ENCODE peak calls at places on chromosomes 11 and 22, in five cellular contexts. R is cardiac fibroblast, I is RWPE1, N is pancreas, J is IMR-90. A is an unnamed sample.

GRCh38 chr11:69352715-69353325 is 58.9 kb downstream of the MYEOV start:
- DNase-seq in J (peak), R (peak), I (peak), N (no peak), A (no peak)

GRCh38 chr11:71548716-71549151 is 514 bp downstream of the KRTAP5-9 start:
- DNase-seq in N (no peak), I (no peak), R (no peak), J (no peak), A (no peak)

GRCh38 chr11:66739983-66740382 is 11.0 kb upstream of the SPTBN2 start:
- DNase-seq in N (no peak), I (no peak), J (peak), R (no peak), A (no peak)

GRCh38 chr22:46774456-46775363 is 12.3 kb downstream of the TBC1D22A start:
- DNase-seq in R (no peak), J (no peak), N (no peak), I (no peak), A (no peak)

GRCh38 chr22:26894766-26895485 is 237.5 kb downstream of the MIAT start:
- DNase-seq in I (peak), N (no peak), R (peak), J (peak), A (no peak)

GRCh38 chr22:45248832-45249561 is 8.3 kb upstream of the KIAA0930 start:
- DNase-seq in J (no peak), R (no peak), I (no peak), N (no peak), A (no peak)

GRCh38 chr22:31106001-31106571 is 1.3 kb downstream of the SELENOM start:
- DNase-seq in N (peak), I (no peak), R (no peak), J (no peak), A (no peak)

GRCh38 chr11:121391914-121392313 is 60.2 kb upstream of the SORL1 start:
- DNase-seq in N (no peak), J (no peak), R (no peak), I (peak), A (no peak)

GRCh38 chr11:116731097-116731761 is 41.6 kb downstream of the BUD13 start:
- DNase-seq in I (no peak), J (peak), N (peak), R (peak), A (peak)

GRCh38 chr11:46369458-46370152 is 11.9 kb upstream of the MDK start:
- DNase-seq in R (peak), J (peak), N (peak), I (peak), A (peak)

GRCh38 chr11:131969261-131969660 is 598.8 kb downstream of the NTM start:
- DNase-seq in I (no peak), J (no peak), N (no peak), R (no peak), A (no peak)

GRCh38 chr11:96259053-96259837 is 83.8 kb downstream of the MAML2 start:
- DNase-seq in R (peak), N (no peak), J (peak), I (peak), A (no peak)

GRCh38 chr22:32926600-32926999 is 125.1 kb downstream of the TIMP3 start:
- DNase-seq in J (peak), N (no peak), I (peak), R (peak), A (no peak)

GRCh38 chr22:40648386-40648785 is 11.9 kb upstream of the MRTFA start:
- DNase-seq in R (no peak), J (no peak), N (no peak), I (no peak), A (no peak)

GRCh38 chr11:111777094-111778046 is 11.2 kb upstream of the PPP2R1B start:
- DNase-seq in N (no peak), R (peak), I (peak), J (peak), A (no peak)

GRCh38 chr22:27846248-27846760 is 44.7 kb upstream of the MN1 start:
- DNase-seq in J (no peak), R (no peak), I (no peak), N (no peak), A (no peak)

GRCh38 chr22:29012923-29013322 is 48.7 kb downstream of the C22orf31 start:
- DNase-seq in I (no peak), R (no peak), J (no peak), N (no peak), A (no peak)

GRCh38 chr11:1854949-1855885 is 2.3 kb downstream of the LSP1 start:
- DNase-seq in R (no peak), N (peak), J (no peak), I (no peak), A (no peak)

GRCh38 chr11:11842426-11843008 is 745 bp downstream of the USP47 start:
- DNase-seq in J (peak), R (peak), N (no peak), I (peak), A (no peak)

GRCh38 chr22:46057206-46057605 is 80.2 kb upstream of the WNT7B start:
- DNase-seq in J (no peak), N (peak), I (no peak), R (no peak), A (peak)

GRCh38 chr22:28023036-28023435 is 104.0 kb upstream of the PITPNB start:
- DNase-seq in I (no peak), N (no peak), J (no peak), R (no peak), A (no peak)

GRCh38 chr11:73402834-73403185 is 26.6 kb downstream of the RELT start:
- DNase-seq in J (no peak), R (peak), I (no peak), N (no peak), A (no peak)

GRCh38 chr11:112085822-112086421 is 634 bp downstream of the TIMM8B start:
- DNase-seq in R (peak), N (no peak), J (peak), I (peak), A (no peak)

GRCh38 chr11:1672613-1673400 is 24.2 kb upstream of the KRTAP5-6 start:
- DNase-seq in R (no peak), N (no peak), I (no peak), J (no peak), A (no peak)

GRCh38 chr11:94674005-94674491 is 94.1 kb upstream of the AMOTL1 start:
- DNase-seq in N (no peak), R (no peak), I (peak), J (no peak), A (no peak)

GRCh38 chr11:120205596-120206161 is 5.2 kb upstream of the OAF start:
- DNase-seq in I (peak), N (no peak), R (peak), J (peak), A (no peak)

DNA sequence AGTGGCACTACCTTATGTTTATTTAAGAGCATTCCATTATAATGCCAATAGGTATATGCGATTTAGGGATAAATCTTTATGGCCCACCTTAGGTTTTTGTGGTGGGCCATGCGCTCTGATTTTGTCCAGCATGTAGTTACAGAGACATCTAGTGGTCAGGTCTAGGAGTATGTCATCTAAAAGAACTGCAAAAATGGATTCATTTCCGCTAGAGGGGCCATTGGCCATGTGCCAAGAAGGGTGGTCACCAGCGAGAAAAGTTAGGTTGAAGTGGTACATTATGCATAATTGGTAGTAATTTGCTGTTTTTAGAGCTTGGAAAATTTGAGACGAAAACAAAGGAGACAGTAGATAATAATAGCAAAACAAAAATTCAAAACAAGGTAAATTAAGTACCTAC is 27.7 kb downstream of the LRRC4C start:
- DNase-seq in I (peak), J (no peak), R (no peak), N (no peak), A (peak)
- TF ChIP-seq CTCF in I (no peak), J (peak), R (peak), N (no peak), A (peak)

DNA sequence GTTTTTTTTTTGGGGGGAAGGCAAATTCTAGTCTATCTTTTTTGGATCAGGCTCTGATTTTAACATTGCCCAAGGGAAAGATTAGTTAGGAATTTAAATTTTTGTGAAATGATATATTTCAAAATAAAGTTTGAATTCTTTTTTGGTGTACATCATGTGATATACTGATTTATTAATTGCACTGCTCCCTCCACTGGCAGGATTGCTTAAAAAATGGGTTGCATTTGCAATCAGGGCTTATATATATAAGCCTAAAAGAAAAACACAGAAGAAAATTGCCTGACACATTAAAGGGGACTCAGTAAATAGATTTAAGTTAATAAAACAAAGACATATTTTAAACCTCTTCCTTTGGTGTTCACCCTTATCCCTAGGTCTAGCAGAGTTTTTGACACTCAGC is 1.2 kb downstream of the DYNC2H1 start:
- DNase-seq in I (peak), R (peak), N (no peak), J (peak), A (no peak)
- TF ChIP-seq CTCF in I (peak), R (peak), N (no peak), J (peak), A (no peak)

DNA sequence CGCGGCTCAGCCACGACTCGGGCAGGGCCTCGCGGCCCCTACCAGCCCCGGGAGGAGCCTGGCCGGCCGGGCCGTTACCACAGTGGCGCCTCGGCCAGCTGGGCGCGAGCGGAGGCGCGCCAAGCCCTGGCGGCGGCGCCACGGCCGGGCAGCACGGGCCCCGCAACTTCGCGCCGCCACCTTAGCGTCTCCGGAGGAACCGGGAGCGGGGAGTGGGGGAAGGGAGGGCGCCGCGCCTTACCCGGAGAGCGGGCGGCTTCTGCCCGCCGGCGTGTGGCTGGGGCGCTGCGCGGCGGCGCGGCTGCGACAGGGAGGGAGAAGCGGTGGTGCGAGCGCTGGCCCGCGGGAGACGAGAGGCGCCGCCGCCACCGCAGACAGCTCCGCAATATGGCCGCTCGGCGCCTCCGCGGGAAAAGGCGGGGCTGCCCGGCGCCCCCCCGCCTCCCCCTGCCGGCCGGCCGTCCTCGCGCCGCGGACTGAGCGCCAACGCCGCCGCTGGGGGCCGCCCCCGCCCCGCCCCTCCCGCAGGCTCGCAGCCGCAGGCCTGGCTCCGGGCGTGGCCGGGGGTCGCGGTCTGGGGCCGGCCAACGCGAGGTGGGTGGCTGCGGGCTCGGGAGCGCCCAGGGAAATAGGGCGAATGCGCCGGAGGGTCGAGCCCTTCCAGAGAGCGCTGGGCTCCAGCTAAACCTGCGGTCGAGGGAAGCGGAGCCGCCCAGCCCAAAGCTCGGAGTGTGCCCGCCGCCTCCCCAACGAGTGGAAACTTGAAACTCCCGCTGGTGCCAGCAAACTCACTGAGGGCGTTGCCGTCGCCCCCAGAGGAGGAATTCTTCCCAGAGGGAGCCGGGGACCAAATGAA is at the start of gene RDX:
- DNase-seq in I (peak), J (peak), N (peak), R (peak), A (peak)
- TF ChIP-seq CTCF in I (no peak), J (peak), N (no peak), R (no peak), A (no peak)

GRCh38 chr11:106585061-106585460 is 433.2 kb downstream of the GUCY1A2 start:
- DNase-seq in J (peak), N (no peak), R (peak), I (no peak), A (no peak)
- TF ChIP-seq CTCF in J (peak), N (no peak), R (peak), I (no peak), A (peak)

GRCh38 chr11:127493330-127493729 is 492.8 kb upstream of the KIRREL3 start:
- DNase-seq in I (no peak), N (no peak), J (peak), R (no peak), A (no peak)
- TF ChIP-seq CTCF in I (peak), N (peak), J (peak), R (peak), A (peak)